ENCODE peak calls at places on chromosomes 5 and 9, in five cellular contexts. K is endothelial cell of umbilical vein, S is stomach, A is fibroblast of the aortic adventitia, O is astrocyte of the spinal cord. U is an unnamed sample.

GRCh38 chr5:132877938-132878337 is 4.5 kb downstream of the LEAP2 start:
- DNase-seq in K (no peak), S (peak; percentile 40), A (peak; percentile 62), O (peak; percentile 46), U (peak; percentile 25)

GRCh38 chr9:114007991-114008666 is 70.0 kb downstream of the AMBP start:
- DNase-seq in K (no peak), S (peak; percentile 17), A (no peak), O (no peak), U (no peak)

GRCh38 chr5:88770290-88771257 is 112.4 kb downstream of the MEF2C start:
- DNase-seq in K (peak; percentile 33), S (no peak), A (peak; percentile 58), O (peak; percentile 27), U (peak; percentile 59)

GRCh38 chr9:124652203-124652992 is 118.7 kb downstream of the NR6A1 start:
- DNase-seq in K (no peak), S (no peak), A (peak; percentile 96), O (peak; percentile 87), U (peak; percentile 75)

GRCh38 chr9:137275937-137276756 is 1.4 kb upstream of the TOR4A start:
- DNase-seq in K (no peak), S (no peak), A (no peak), O (no peak), U (no peak)

GRCh38 chr5:76114192-76114795 is 31.1 kb downstream of the SV2C start:
- DNase-seq in K (peak; percentile 71), S (peak; percentile 75), A (no peak), O (no peak), U (no peak)

GRCh38 chr5:54234304-54234938 is 76.0 kb downstream of the ARL15 start:
- DNase-seq in K (peak; percentile 38), S (no peak), A (peak; percentile 82), O (peak; percentile 64), U (no peak)

GRCh38 chr5:171573021-171573420 is 153.6 kb downstream of the FGF18 start:
- DNase-seq in K (no peak), S (no peak), A (no peak), O (no peak), U (no peak)

GRCh38 chr9:111952559-111952958 is 55.9 kb downstream of the UGCG start:
- DNase-seq in K (peak; percentile 72), S (no peak), A (peak; percentile 86), O (peak; percentile 76), U (peak; percentile 74)

GRCh38 chr5:53991942-53992341 is 318.4 kb downstream of the ARL15 start:
- DNase-seq in K (peak; percentile 28), S (no peak), A (peak; percentile 32), O (no peak), U (no peak)

GRCh38 chr5:55159763-55160492 is at the start of gene GPX8:
- DNase-seq in K (peak; percentile 89), S (no peak), A (peak; percentile 93), O (peak; percentile 94), U (peak; percentile 67)

GRCh38 chr5:66517361-66517760 is 78.8 kb upstream of the MAST4 start:
- DNase-seq in K (no peak), S (no peak), A (no peak), O (no peak), U (no peak)

GRCh38 chr5:42302186-42302585 is 121.1 kb upstream of the GHR start:
- DNase-seq in K (no peak), S (no peak), A (peak; percentile 8), O (no peak), U (no peak)

GRCh38 chr5:99936911-99937310 is 598.3 kb upstream of the FAM174A start:
- DNase-seq in K (peak; percentile 13), S (no peak), A (no peak), O (no peak), U (no peak)

GRCh38 chr5:142826741-142827492 is 56.7 kb downstream of the ARHGAP26 start:
- DNase-seq in K (peak; percentile 91), S (peak; percentile 69), A (peak; percentile 79), O (peak; percentile 82), U (no peak)

GRCh38 chr5:180251141-180251540 is 40.7 kb downstream of the MAPK9 start:
- DNase-seq in K (no peak), S (no peak), A (no peak), O (no peak), U (no peak)

GRCh38 chr9:81968026-81968425 is 20.5 kb upstream of the SPATA31D1 start:
- DNase-seq in K (no peak), S (no peak), A (no peak), O (no peak), U (no peak)

GRCh38 chr9:136189394-136190236 is 15.3 kb downstream of the LHX3 start:
- DNase-seq in K (no peak), S (no peak), A (no peak), O (no peak), U (no peak)

GRCh38 chr5:79772651-79773050 is 83.0 kb downstream of the CMYA5 start:
- DNase-seq in K (no peak), S (no peak), A (no peak), O (no peak), U (no peak)

GRCh38 chr9:126373241-126373640 is 46.6 kb downstream of the MVB12B start:
- DNase-seq in K (peak; percentile 90), S (no peak), A (no peak), O (peak; percentile 60), U (no peak)

GRCh38 chr5:91794856-91795548 is 411.9 kb upstream of the ARRDC3 start:
- DNase-seq in K (no peak), S (no peak), A (no peak), O (no peak), U (no peak)

GRCh38 chr9:89481161-89481915 is 16.6 kb downstream of the SEMA4D start:
- DNase-seq in K (no peak), S (no peak), A (no peak), O (no peak), U (no peak)

GRCh38 chr5:73960023-73960422 is 334.0 kb downstream of the ARHGEF28 start:
- DNase-seq in K (no peak), S (no peak), A (no peak), O (no peak), U (no peak)

GRCh38 chr9:122053546-122053945 is 39.6 kb downstream of the TTLL11 start:
- DNase-seq in K (no peak), S (no peak), A (no peak), O (no peak), U (no peak)

GRCh38 chr5:96031811-96032261 is 70.2 kb upstream of the ELL2 start:
- DNase-seq in K (no peak), S (no peak), A (peak; percentile 59), O (peak; percentile 58), U (no peak)

GRCh38 chr5:122093415-122093814 is 15.4 kb upstream of the LOX start:
- DNase-seq in K (no peak), S (no peak), A (peak; percentile 91), O (peak; percentile 81), U (peak; percentile 75)

GRCh38 chr5:56763711-56764466 is 51.5 kb upstream of the MAP3K1 start:
- DNase-seq in K (no peak), S (no peak), A (no peak), O (peak; percentile 47), U (peak; percentile 11)

GRCh38 chr5:76380346-76381074 is 22.6 kb upstream of the IQGAP2 start:
- DNase-seq in K (no peak), S (no peak), A (no peak), O (no peak), U (no peak)

GRCh38 chr5:97250113-97250512 is 67.1 kb upstream of the RIOK2 start:
- DNase-seq in K (no peak), S (no peak), A (no peak), O (no peak), U (no peak)

GRCh38 chr5:34998058-34998789 is 49.5 kb downstream of the AGXT2 start:
- DNase-seq in K (no peak), S (no peak), A (peak; percentile 46), O (peak; percentile 45), U (peak; percentile 67)

GRCh38 chr5:11048760-11049159 is 287.7 kb upstream of the DAP start:
- DNase-seq in K (no peak), S (no peak), A (no peak), O (no peak), U (no peak)

GRCh38 chr9:128421474-128422010 is 885 bp downstream of the CERCAM start:
- DNase-seq in K (no peak), S (no peak), A (peak; percentile 51), O (no peak), U (no peak)

GRCh38 chr9:93183663-93184438 is at the start of gene WNK2:
- DNase-seq in K (no peak), S (peak; percentile 65), A (no peak), O (no peak), U (no peak)

GRCh38 chr9:93181672-93182435 is 2.1 kb upstream of the WNK2 start:
- DNase-seq in K (no peak), S (no peak), A (no peak), O (no peak), U (no peak)

GRCh38 chr9:93184439-93185221 is 691 bp downstream of the WNK2 start:
- DNase-seq in K (no peak), S (no peak), A (no peak), O (no peak), U (no peak)

GRCh38 chr9:93182572-93182971 is 1.4 kb upstream of the WNK2 start:
- DNase-seq in K (no peak), S (peak; percentile 92), A (no peak), O (no peak), U (no peak)

GRCh38 chr9:93183106-93183662 is 755 bp upstream of the WNK2 start:
- DNase-seq in K (no peak), S (no peak), A (no peak), O (no peak), U (no peak)
- H3K4me3 ChIP-seq in K (no peak overlapping the region), S (peak overlapping the region; percentile 63), A (no peak overlapping the region), O (no peak overlapping the region), U (no peak overlapping the region)

GRCh38 chr5:2699231-2699630 is 52.2 kb downstream of the IRX2 start:
- DNase-seq in K (no peak), S (no peak), A (no peak), O (no peak), U (no peak)
- H3K4me3 ChIP-seq in K (no peak overlapping the region), S (no peak overlapping the region), A (no peak overlapping the region), O (no peak overlapping the region), U (no peak overlapping the region)

DNA sequence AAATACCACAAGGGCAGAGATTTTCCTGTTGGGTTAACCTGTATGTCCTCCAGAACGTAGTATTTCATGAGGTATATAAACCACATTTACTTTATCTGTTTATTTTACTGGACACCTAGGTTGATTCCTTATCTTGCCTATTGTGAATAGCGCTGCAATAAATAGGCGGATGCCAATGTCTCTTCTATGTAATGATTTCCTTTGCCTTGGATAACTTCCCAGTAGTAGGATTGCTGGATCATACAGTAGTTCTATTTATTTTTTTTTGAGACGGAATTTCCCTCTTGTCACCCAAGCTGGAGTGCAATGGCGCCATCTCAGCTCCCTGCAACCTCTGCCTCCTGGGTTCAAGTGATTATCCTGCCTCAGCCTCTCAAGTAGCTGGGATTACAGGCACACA is 15.6 kb upstream of the TUT7 start:
- DNase-seq in K (no peak), S (no peak), A (no peak), O (no peak), U (no peak)
- H3K4me3 ChIP-seq in K (no peak overlapping the region), S (no peak overlapping the region), A (no peak overlapping the region), O (no peak overlapping the region), U (no peak overlapping the region)

GRCh38 chr9:16868706-16869105 is 1.8 kb downstream of the BNC2 start:
- DNase-seq in K (no peak), S (no peak), A (peak; percentile 63), O (peak; percentile 47), U (no peak)
- H3K4me3 ChIP-seq in K (no peak overlapping the region), S (peak overlapping the region; percentile 69), A (peak overlapping the region; percentile 85), O (peak overlapping the region; percentile 54), U (peak overlapping the region; percentile 86)